ENCODE peak calls at places on chromosome 3, in seven cellular contexts. Y, O, D, A, W, Q and V are unnamed samples.

GRCh38 chr3:171842864-171843511 is at the start of gene TMEM212:
- DNase-seq in Y (no peak), O (no peak), D (no peak), A (no peak), W (no peak), Q (no peak), V (no peak)

GRCh38 chr3:18439281-18439680 is 14.1 kb upstream of the SATB1 start:
- DNase-seq in Y (no peak), O (no peak), D (no peak), A (no peak), W (no peak), Q (no peak), V (no peak)

GRCh38 chr3:85074003-85074402 is 115.2 kb downstream of the CADM2 start:
- DNase-seq in Y (no peak), O (no peak), D (no peak), A (no peak), W (no peak), Q (no peak), V (no peak)

GRCh38 chr3:60886518-60886917 is 364.7 kb downstream of the FHIT start:
- DNase-seq in Y (no peak), O (no peak), D (no peak), A (no peak), W (no peak), Q (no peak), V (no peak)

GRCh38 chr3:77915341-77915740 is 875.4 kb downstream of the ROBO2 start:
- DNase-seq in Y (no peak), O (no peak), D (no peak), A (no peak), W (no peak), Q (no peak), V (no peak)

GRCh38 chr3:66938338-66938963 is 59.7 kb upstream of the KBTBD8 start:
- DNase-seq in Y (no peak), O (peak), D (no peak), A (peak), W (no peak), Q (no peak), V (no peak)

GRCh38 chr3:9422712-9423424 is 25.5 kb downstream of the SETD5 start:
- DNase-seq in Y (no peak), O (no peak), D (peak), A (no peak), W (peak), Q (peak), V (no peak)

GRCh38 chr3:124927454-124928079 is 7.0 kb downstream of the MUC13 start:
- DNase-seq in Y (no peak), O (no peak), D (no peak), A (no peak), W (no peak), Q (no peak), V (no peak)

GRCh38 chr3:43689766-43690399 is 855 bp upstream of the ABHD5 start:
- DNase-seq in Y (no peak), O (no peak), D (no peak), A (no peak), W (no peak), Q (no peak), V (no peak)

GRCh38 chr3:117630885-117631284 is 921.3 kb downstream of the TUSC7 start:
- DNase-seq in Y (no peak), O (no peak), D (no peak), A (no peak), W (no peak), Q (peak), V (no peak)

GRCh38 chr3:67415504-67415903 is 238.9 kb downstream of the SUCLG2 start:
- DNase-seq in Y (no peak), O (no peak), D (no peak), A (no peak), W (no peak), Q (no peak), V (no peak)

GRCh38 chr3:64121750-64122311 is 98.5 kb upstream of the PSMD6 start:
- DNase-seq in Y (no peak), O (no peak), D (no peak), A (no peak), W (no peak), Q (no peak), V (no peak)

GRCh38 chr3:13137808-13138565 is 64.8 kb upstream of the IQSEC1 start:
- DNase-seq in Y (no peak), O (no peak), D (no peak), A (no peak), W (no peak), Q (no peak), V (no peak)